ENCODE peak calls at places on chromosomes 6 and 20, in eight cellular contexts. O is psoas muscle; Q is fibroblast of lung; C is PC-3; B is MM.1S; G is Peyer's patch; T is CD8-positive, alpha-beta memory T cell; X is upper lobe of right lung. J is an unnamed sample. For H3K36me3 and H3K4me1, the result is how much of the 10 kb centered on the place peaks cover.

GRCh38 chr6:116036885-116037284 is 23.8 kb downstream of the FRK start:
- DNase-seq in X (no peak), C (peak), Q (no peak), G (no peak), O (no peak), T (no peak), B (no peak), J (no peak)

GRCh38 chr6:138105880-138106664 is 1.1 kb downstream of the PERP start:
- DNase-seq in B (peak), O (no peak), X (no peak), Q (no peak), T (no peak), G (no peak), C (peak), J (no peak)

GRCh38 chr6:106799008-106799952 is 169.9 kb downstream of the QRSL1 start:
- DNase-seq in X (no peak), T (no peak), O (no peak), C (peak), G (no peak), Q (peak), B (peak), J (no peak)

GRCh38 chr6:21071783-21072468 is 521.6 kb upstream of the SOX4 start:
- DNase-seq in T (no peak), B (no peak), G (no peak), O (no peak), Q (no peak), C (no peak), X (no peak), J (no peak)

GRCh38 chr6:83430606-83431544 is at the start of gene ME1:
- DNase-seq in O (peak), T (peak), B (peak), X (peak), Q (peak), C (peak), G (peak), J (no peak)

GRCh38 chr20:24764825-24765224 is 184.2 kb upstream of the CST7 start:
- DNase-seq in T (no peak), Q (no peak), X (no peak), B (no peak), G (peak), C (no peak), O (no peak), J (peak)

GRCh38 chr20:34559311-34560140 is 1.0 kb downstream of the MAP1LC3A start:
- DNase-seq in X (no peak), O (peak), T (peak), G (no peak), B (no peak), Q (no peak), C (no peak), J (no peak)

GRCh38 chr20:11891827-11892521 is 25.7 kb upstream of the BTBD3 start:
- DNase-seq in C (peak), Q (peak), G (no peak), X (no peak), T (no peak), B (peak), O (no peak), J (no peak)

GRCh38 chr20:25584905-25585704 is at the start of gene NINL:
- DNase-seq in X (peak), B (no peak), G (peak), C (peak), O (peak), T (peak), Q (peak), J (no peak)

GRCh38 chr6:134379086-134379485 is 61.2 kb upstream of the SGK1 start:
- DNase-seq in O (no peak), B (no peak), T (no peak), X (no peak), Q (no peak), C (peak), G (peak), J (no peak)

GRCh38 chr20:40993794-40994540 is 34.7 kb upstream of the TOP1 start:
- DNase-seq in Q (no peak), B (no peak), X (no peak), C (peak), T (no peak), O (no peak), G (no peak), J (no peak)

GRCh38 chr6:158063736-158064135 is 82.1 kb downstream of the SYNJ2 start:
- DNase-seq in X (peak), O (no peak), C (no peak), Q (no peak), B (no peak), G (no peak), T (no peak), J (no peak)

GRCh38 chr6:129744201-129744879 is 34.4 kb upstream of the ARHGAP18 start:
- DNase-seq in T (no peak), Q (peak), O (no peak), C (peak), X (no peak), B (no peak), G (no peak), J (no peak)

GRCh38 chr6:166351715-166352285 is 9.5 kb upstream of the SFT2D1 start:
- DNase-seq in G (no peak), X (no peak), C (peak), Q (peak), B (peak), O (no peak), T (no peak), J (no peak)

GRCh38 chr20:38217791-38218565 is 42.6 kb downstream of the KIAA1755 start:
- DNase-seq in B (no peak), C (peak), O (no peak), G (no peak), Q (peak), X (peak), T (no peak), J (no peak)

GRCh38 chr6:83311231-83311630 is 118.1 kb downstream of the RWDD2A start:
- DNase-seq in X (no peak), G (no peak), T (no peak), O (no peak), C (no peak), Q (peak), B (no peak), J (no peak)

GRCh38 chr20:61536671-61537070 is 284.6 kb downstream of the CDH4 start:
- DNase-seq in O (no peak), G (no peak), X (no peak), C (no peak), T (no peak), B (no peak), Q (no peak), J (no peak)

GRCh38 chr20:52104546-52105044 is 87.0 kb downstream of the ZFP64 start:
- DNase-seq in B (no peak), O (no peak), G (no peak), T (no peak), Q (peak), X (no peak), C (no peak), J (no peak)

GRCh38 chr20:57335392-57335791 is 5.8 kb downstream of the SPO11 start:
- DNase-seq in X (no peak), T (no peak), B (no peak), O (no peak), G (no peak), Q (peak), C (peak), J (no peak)

GRCh38 chr6:307874-308273 is 15.6 kb downstream of the DUSP22 start:
- DNase-seq in O (no peak), Q (no peak), G (no peak), B (no peak), C (no peak), X (peak), T (no peak), J (no peak)
- H3K36me3 ChIP-seq in O (under half), Q (under half), G (under half), B (under half), C (under half), X (under half), T (under half), J (under half)

DNA sequence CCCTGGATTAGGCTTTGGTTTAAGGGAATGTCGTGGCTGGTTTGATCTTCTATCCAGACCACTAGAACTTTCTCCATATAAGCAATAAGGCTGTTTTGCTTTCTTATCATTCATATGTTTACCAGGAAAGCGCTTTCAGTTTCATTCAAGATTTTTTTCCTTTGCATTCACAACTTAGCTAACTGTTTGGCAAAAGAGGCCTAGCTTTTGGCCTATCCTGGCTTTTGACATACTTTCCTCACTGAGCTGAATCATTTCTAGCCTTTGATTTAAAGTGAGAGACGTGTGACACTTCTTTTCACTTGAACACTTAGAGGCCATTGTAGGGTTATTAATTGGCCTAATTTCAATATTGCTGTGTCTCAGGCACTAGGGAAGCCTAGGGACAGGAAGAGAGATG is 1.7 kb upstream of the FAM50B start:
- DNase-seq in T (no peak), G (no peak), Q (no peak), O (no peak), B (no peak), X (no peak), C (no peak), J (no peak)
- H3K27ac ChIP-seq in T (no peak), G (no peak), Q (no peak), O (no peak), B (no peak), X (peak), C (no peak), J (no peak)

GRCh38 chr6:22146581-22147468 is 150.0 kb downstream of the PRL start:
- DNase-seq in G (no peak), C (no peak), X (no peak), O (peak), Q (peak), B (no peak), T (no peak), J (no peak)
- H3K4me1 ChIP-seq in G (under half), C (under half), X (under half), O (under half), Q (under half), B (under half), T (under half), J (under half)

GRCh38 chr6:168992696-168993185 is 260.9 kb downstream of the THBS2 start:
- DNase-seq in G (no peak), C (no peak), Q (no peak), X (no peak), B (no peak), T (no peak), O (no peak), J (no peak)
- H3K36me3 ChIP-seq in G (under half), C (under half), Q (under half), X (under half), B (under half), T (under half), O (under half), J (under half)

DNA sequence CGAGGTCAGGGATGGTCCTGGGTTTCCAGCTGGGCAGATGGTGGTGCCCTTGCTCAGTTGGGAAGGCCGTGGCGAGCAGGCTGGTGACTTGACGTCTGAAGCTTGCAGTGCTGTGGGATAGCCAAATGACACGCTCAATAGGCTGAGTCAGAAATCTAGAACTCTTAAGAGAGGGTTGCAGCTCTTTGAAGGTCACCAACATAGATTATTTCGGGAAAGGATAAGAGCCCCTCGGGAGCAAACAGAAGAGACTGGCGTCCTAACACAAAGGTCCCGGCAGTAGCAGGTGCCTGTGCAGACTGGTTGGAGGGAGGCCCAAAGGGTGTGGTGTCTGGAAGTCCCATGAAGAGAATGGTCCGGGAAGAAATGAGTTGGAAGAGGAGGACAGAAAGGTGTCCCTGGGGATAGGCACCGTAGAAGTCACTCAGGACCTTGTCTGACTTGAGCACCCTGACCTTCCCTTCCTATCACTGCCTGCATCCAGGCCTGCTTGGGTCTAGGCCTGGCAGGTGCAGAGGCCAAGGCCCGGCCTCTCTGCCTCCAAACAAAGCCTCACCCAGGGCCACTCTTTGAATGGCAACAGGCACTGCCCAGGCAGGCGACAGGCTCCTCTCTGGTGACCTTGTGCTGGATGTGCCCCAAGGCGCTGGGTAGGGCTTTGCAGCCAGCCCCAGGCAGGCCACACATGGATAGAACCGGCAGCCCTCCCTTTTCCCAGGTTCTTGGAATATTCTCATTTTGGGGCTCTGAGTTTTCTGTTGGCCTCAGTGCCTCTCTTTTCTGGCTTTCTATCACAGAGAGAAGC is 18.6 kb downstream of the PKIG start:
- DNase-seq in Q (peak), O (peak), T (no peak), X (no peak), B (no peak), C (no peak), G (no peak), J (no peak)
- H3K27ac ChIP-seq in Q (peak), O (peak), T (no peak), X (peak), B (no peak), C (peak), G (peak), J (peak)

J was measured in vagina.